ENCODE peak calls at places on chromosomes 16 and 17, in four cellular contexts. T is OCI-LY7, X is heart left ventricle, A is K562. J is an unnamed sample.
A peak's percentile ranks its signal among the peaks of the same experiment; 100 is the strongest.

GRCh38 chr16:59597269-59597668 is 863.2 kb upstream of the GOT2 start:
- DNase-seq in T (no peak), X (no peak), A (no peak), J (peak; percentile 5)

GRCh38 chr17:7867881-7868329 is 10.1 kb downstream of the CYB5D1 start:
- DNase-seq in T (no peak), X (no peak), A (no peak), J (no peak)

GRCh38 chr16:12462690-12463646 is 340.7 kb downstream of the CPPED1 start:
- DNase-seq in T (no peak), X (no peak), A (no peak), J (no peak)

GRCh38 chr17:68950725-68951124 is 4.5 kb downstream of the ABCA8 start:
- DNase-seq in T (no peak), X (no peak), A (no peak), J (no peak)

GRCh38 chr16:24525970-24526559 is 13.3 kb upstream of the RBBP6 start:
- DNase-seq in T (no peak), X (no peak), A (no peak), J (peak; percentile 60)

GRCh38 chr16:72969812-72970211 is 78.1 kb downstream of the ZFHX3 start:
- DNase-seq in T (no peak), X (no peak), A (no peak), J (no peak)

GRCh38 chr17:11144358-11145233 is 96.4 kb upstream of the SHISA6 start:
- DNase-seq in T (peak; percentile 12), X (peak; percentile 36), A (peak; percentile 4), J (peak; percentile 58)

GRCh38 chr17:56652608-56653007 is 59.1 kb downstream of the NOG start:
- DNase-seq in T (no peak), X (no peak), A (no peak), J (no peak)

GRCh38 chr16:60337671-60338070 is 1603.6 kb upstream of the GOT2 start:
- DNase-seq in T (no peak), X (no peak), A (no peak), J (no peak)

GRCh38 chr16:31328322-31329052 is 26.5 kb upstream of the ITGAX start:
- DNase-seq in T (no peak), X (no peak), A (no peak), J (no peak)

GRCh38 chr17:30332057-30332542 is 1.8 kb downstream of the TMIGD1 start:
- DNase-seq in T (peak; percentile 14), X (no peak), A (no peak), J (peak; percentile 45)

GRCh38 chr16:19831678-19832077 is 53.0 kb downstream of the GPRC5B start:
- DNase-seq in T (no peak), X (no peak), A (peak; percentile 20), J (peak; percentile 35)

DNA sequence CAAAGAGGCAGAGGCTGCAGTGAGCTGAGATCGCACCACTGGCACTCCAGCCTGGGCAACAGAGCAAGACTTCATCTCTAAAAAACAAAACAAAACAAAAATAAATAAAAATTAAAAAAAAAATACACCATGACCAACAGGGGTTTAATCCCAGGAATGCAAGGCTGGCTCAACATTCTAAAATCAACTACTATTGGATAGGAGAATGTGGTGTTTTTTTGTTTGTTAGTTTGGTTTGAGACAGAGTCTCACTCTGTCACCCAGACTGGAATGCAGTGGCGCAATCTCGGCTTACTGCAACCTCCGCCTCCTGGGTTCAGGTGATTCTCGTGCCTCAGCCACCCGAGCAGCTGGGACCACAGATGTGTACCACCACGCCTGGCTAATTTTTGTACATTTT is 19.9 kb downstream of the GFOD2 start:
- DNase-seq in T (no peak), X (no peak), A (no peak), J (no peak)
- H3K4me1 ChIP-seq in T (peaks cover 5% of the 10 kb centered on the region), X (no peaks in the 10 kb centered on the region), A (no peaks in the 10 kb centered on the region), J (no peaks in the 10 kb centered on the region)

GRCh38 chr17:13970531-13970930 is 98.8 kb upstream of the COX10 start:
- DNase-seq in T (no peak), X (no peak), A (no peak), J (no peak)

GRCh38 chr17:13962716-13963115 is 106.6 kb upstream of the COX10 start:
- DNase-seq in T (no peak), X (no peak), A (no peak), J (no peak)

GRCh38 chr17:13967416-13967815 is 101.9 kb upstream of the COX10 start:
- DNase-seq in T (no peak), X (no peak), A (no peak), J (no peak)
- TF ChIP-seq CTCF in T (no peak), X (no peak), A (no peak), J (no peak)

GRCh38 chr16:89332248-89333245 is 115.0 kb downstream of the ZNF778 start:
- DNase-seq in T (peak; percentile 66), X (no peak), A (no peak), J (no peak)

GRCh38 chr16:89335803-89336485 is 118.4 kb downstream of the ZNF778 start:
- DNase-seq in T (peak; percentile 31), X (no peak), A (no peak), J (no peak)

GRCh38 chr16:89334050-89334449 is 116.5 kb downstream of the ZNF778 start:
- DNase-seq in T (no peak), X (no peak), A (no peak), J (no peak)

GRCh38 chr16:89334461-89334860 is 117.0 kb downstream of the ZNF778 start:
- DNase-seq in T (no peak), X (no peak), A (no peak), J (no peak)

GRCh38 chr16:89334988-89335802 is 117.7 kb downstream of the ZNF778 start:
- DNase-seq in T (no peak), X (no peak), A (no peak), J (no peak)
- H3K4me1 ChIP-seq in T (peaks cover 69% of the 10 kb centered on the region), X (peaks cover 49% of the 10 kb centered on the region), A (peaks cover 49% of the 10 kb centered on the region), J (peaks cover 34% of the 10 kb centered on the region)

GRCh38 chr17:48322060-48322459 is 108.0 kb downstream of the SKAP1 start:
- DNase-seq in T (peak; percentile 16), X (no peak), A (no peak), J (peak; percentile 20)
- TF ChIP-seq CTCF in T (peak; percentile 63), X (no peak), A (peak; percentile 35), J (peak; percentile 26)

GRCh38 chr17:73598131-73598680 is 46.0 kb downstream of the SDK2 start:
- DNase-seq in T (no peak), X (no peak), A (no peak), J (no peak)
- H3K4me1 ChIP-seq in T (peaks cover 42% of the 10 kb centered on the region), X (no peaks in the 10 kb centered on the region), A (peaks cover 2% of the 10 kb centered on the region), J (peaks cover 13% of the 10 kb centered on the region)

GRCh38 chr17:75289122-75289831 is at the start of gene SLC25A19:
- DNase-seq in T (peak; percentile 100), X (peak; percentile 99), A (peak; percentile 98), J (peak; percentile 99)
- TF ChIP-seq CTCF in T (peak; percentile 69), X (no peak), A (peak; percentile 96), J (no peak)

GRCh38 chr16:3872216-3872895 is 8.2 kb downstream of the CREBBP start:
- DNase-seq in T (no peak), X (no peak), A (no peak), J (no peak)
- H3K4me1 ChIP-seq in T (peaks cover 29% of the 10 kb centered on the region), X (peaks cover 63% of the 10 kb centered on the region), A (peaks cover 7% of the 10 kb centered on the region), J (peaks cover 56% of the 10 kb centered on the region)